ENCODE peak calls at places on chromosomes 16 and 17, in five cellular contexts. L is IMR-90, B is body of pancreas, T is upper lobe of right lung, P is tibial nerve. N is an unnamed sample.

GRCh38 chr16:57858635-57859034 is 56.3 kb upstream of the KIFC3 start:
- DNase-seq in P (no peak), B (no peak), L (no peak), T (no peak), N (no peak)

GRCh38 chr17:40103082-40103741 is 2.8 kb upstream of the NR1D1 start:
- DNase-seq in P (no peak), B (no peak), L (no peak), T (no peak), N (no peak)

GRCh38 chr16:70395345-70395901 is 43.5 kb downstream of the ST3GAL2 start:
- DNase-seq in L (peak; percentile 22), B (peak; percentile 73), P (no peak), T (peak; percentile 91), N (peak; percentile 65)

GRCh38 chr17:3534881-3535252 is 22.7 kb downstream of the TRPV3 start:
- DNase-seq in T (no peak), L (peak; percentile 10), P (peak; percentile 31), B (no peak), N (no peak)

GRCh38 chr16:31507617-31507928 is 618 bp downstream of the RUSF1 start:
- DNase-seq in P (no peak), B (no peak), L (no peak), T (no peak), N (no peak)

GRCh38 chr17:42880776-42881175 is 19.8 kb upstream of the G6PC1 start:
- DNase-seq in B (no peak), L (no peak), P (no peak), T (no peak), N (no peak)

GRCh38 chr16:68453816-68454215 is 5.5 kb upstream of the SMPD3 start:
- DNase-seq in T (no peak), P (no peak), B (no peak), L (no peak), N (no peak)

GRCh38 chr17:10268005-10268404 is 69.6 kb upstream of the GAS7 start:
- DNase-seq in T (no peak), L (no peak), B (no peak), P (no peak), N (no peak)

GRCh38 chr16:88066234-88066633 is 115.0 kb downstream of the BANP start:
- DNase-seq in T (no peak), P (no peak), B (no peak), L (no peak), N (no peak)

GRCh38 chr17:27545562-27546229 is 85.3 kb upstream of the LGALS9 start:
- DNase-seq in B (peak; percentile 82), T (no peak), P (no peak), L (peak; percentile 51), N (no peak)

GRCh38 chr17:27544350-27545131 is 86.4 kb upstream of the LGALS9 start:
- DNase-seq in B (no peak), T (no peak), L (peak; percentile 63), P (no peak), N (no peak)

GRCh38 chr17:27543464-27543856 is 87.2 kb downstream of the KSR1 start:
- DNase-seq in L (no peak), P (no peak), T (no peak), B (no peak), N (no peak)

GRCh38 chr17:27542841-27543463 is 86.7 kb downstream of the KSR1 start:
- DNase-seq in T (peak; percentile 15), P (no peak), L (no peak), B (no peak), N (no peak)

DNA sequence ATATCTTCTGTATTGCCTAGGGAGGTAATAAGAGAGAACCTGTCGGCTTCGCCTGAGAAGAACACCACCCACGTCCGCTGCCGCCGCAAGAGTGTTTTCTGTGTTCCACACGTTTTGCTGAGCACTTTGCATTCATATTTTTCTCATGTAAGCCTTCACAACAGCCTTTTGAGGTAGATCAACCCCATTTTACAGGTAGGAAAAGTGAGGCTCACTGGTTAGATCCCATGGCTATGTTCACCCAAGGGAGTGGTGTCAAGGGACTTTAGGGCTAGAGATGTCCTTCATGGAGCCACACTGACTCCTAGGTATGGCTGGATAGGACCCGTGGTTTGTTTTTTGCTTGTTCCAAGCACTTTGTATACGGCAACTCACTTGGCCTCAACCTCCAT is 87.0 kb upstream of the LGALS9 start:
- DNase-seq in T (no peak), L (no peak), P (no peak), B (no peak), N (no peak)
- H3K4me1 ChIP-seq in T (peaks cover 41% of the 10 kb centered on the region), L (peaks cover 49% of the 10 kb centered on the region), P (peaks cover 28% of the 10 kb centered on the region), B (peaks cover 97% of the 10 kb centered on the region), N (no peaks in the 10 kb centered on the region)

DNA sequence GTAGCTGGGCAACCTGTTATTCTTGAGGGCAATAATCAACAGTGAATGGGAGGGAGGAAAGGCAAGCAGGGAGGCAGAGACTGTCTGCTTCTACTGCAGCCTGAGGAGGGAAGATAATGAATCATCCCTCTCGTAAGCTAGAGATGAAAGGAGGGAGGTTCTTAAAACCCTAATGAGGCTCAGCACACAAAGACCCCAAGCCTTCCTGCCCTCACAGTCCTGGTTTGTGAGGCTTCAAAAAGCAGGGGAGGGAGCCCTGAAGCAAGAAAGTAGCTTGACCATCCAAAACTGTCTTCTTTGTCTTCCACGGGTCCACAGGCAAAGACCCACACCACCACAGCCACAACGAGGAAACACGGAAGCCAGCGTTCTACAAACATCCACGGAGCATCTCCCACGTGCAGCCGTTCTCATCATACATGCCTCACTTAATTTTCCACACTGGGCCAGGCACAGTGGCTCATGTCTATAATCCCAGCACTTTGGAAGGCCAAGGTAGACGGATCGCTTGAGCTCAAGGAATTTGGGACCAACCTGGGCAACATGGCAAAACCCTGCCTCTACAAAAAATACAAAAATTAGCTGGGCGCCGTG is 1.7 kb downstream of the PIK3R5 start:
- DNase-seq in L (no peak), T (no peak), P (no peak), B (no peak), N (peak; percentile 55)
- H3K4me1 ChIP-seq in L (no peaks in the 10 kb centered on the region), T (no peaks in the 10 kb centered on the region), P (no peaks in the 10 kb centered on the region), B (peaks cover 9% of the 10 kb centered on the region), N (no peaks in the 10 kb centered on the region)

GRCh38 chr16:81866820-81867440 is 87.8 kb downstream of the PLCG2 start:
- DNase-seq in P (peak; percentile 15), T (peak; percentile 79), L (no peak), B (peak; percentile 30), N (peak; percentile 64)
- H3K4me1 ChIP-seq in P (no peaks in the 10 kb centered on the region), T (peaks cover 12% of the 10 kb centered on the region), L (no peaks in the 10 kb centered on the region), B (no peaks in the 10 kb centered on the region), N (no peaks in the 10 kb centered on the region)

GRCh38 chr16:79093554-79093967 is 507.0 kb downstream of the MAF start:
- DNase-seq in T (peak; percentile 68), L (no peak), B (no peak), P (no peak), N (no peak)

GRCh38 chr16:79088971-79089370 is 511.6 kb downstream of the MAF start:
- DNase-seq in P (no peak), L (no peak), B (no peak), T (no peak), N (no peak)

GRCh38 chr16:79092846-79093245 is 507.7 kb downstream of the MAF start:
- DNase-seq in L (no peak), P (no peak), B (no peak), T (no peak), N (no peak)

GRCh38 chr16:79090966-79091365 is 509.6 kb downstream of the MAF start:
- DNase-seq in B (no peak), P (no peak), L (no peak), T (no peak), N (no peak)

GRCh38 chr16:79089735-79090284 is 510.7 kb downstream of the MAF start:
- DNase-seq in B (no peak), P (no peak), T (no peak), L (no peak), N (no peak)
- H3K4me1 ChIP-seq in B (no peaks in the 10 kb centered on the region), P (peaks cover 13% of the 10 kb centered on the region), T (peaks cover 7% of the 10 kb centered on the region), L (no peaks in the 10 kb centered on the region), N (no peaks in the 10 kb centered on the region)

GRCh38 chr16:71709231-71709781 is 15.2 kb downstream of the PHLPP2 start:
- DNase-seq in T (no peak), B (no peak), P (no peak), L (peak; percentile 32), N (no peak)
- H3K4me1 ChIP-seq in T (peaks cover 4% of the 10 kb centered on the region), B (peaks cover 12% of the 10 kb centered on the region), P (no peaks in the 10 kb centered on the region), L (peaks cover 6% of the 10 kb centered on the region), N (no peaks in the 10 kb centered on the region)

GRCh38 chr16:81706327-81707295 is 72.5 kb upstream of the PLCG2 start:
- DNase-seq in P (no peak), B (no peak), T (peak; percentile 54), L (no peak), N (no peak)
- H3K4me1 ChIP-seq in P (no peaks in the 10 kb centered on the region), B (peaks cover 16% of the 10 kb centered on the region), T (peaks cover 3% of the 10 kb centered on the region), L (peaks cover 13% of the 10 kb centered on the region), N (no peaks in the 10 kb centered on the region)

DNA sequence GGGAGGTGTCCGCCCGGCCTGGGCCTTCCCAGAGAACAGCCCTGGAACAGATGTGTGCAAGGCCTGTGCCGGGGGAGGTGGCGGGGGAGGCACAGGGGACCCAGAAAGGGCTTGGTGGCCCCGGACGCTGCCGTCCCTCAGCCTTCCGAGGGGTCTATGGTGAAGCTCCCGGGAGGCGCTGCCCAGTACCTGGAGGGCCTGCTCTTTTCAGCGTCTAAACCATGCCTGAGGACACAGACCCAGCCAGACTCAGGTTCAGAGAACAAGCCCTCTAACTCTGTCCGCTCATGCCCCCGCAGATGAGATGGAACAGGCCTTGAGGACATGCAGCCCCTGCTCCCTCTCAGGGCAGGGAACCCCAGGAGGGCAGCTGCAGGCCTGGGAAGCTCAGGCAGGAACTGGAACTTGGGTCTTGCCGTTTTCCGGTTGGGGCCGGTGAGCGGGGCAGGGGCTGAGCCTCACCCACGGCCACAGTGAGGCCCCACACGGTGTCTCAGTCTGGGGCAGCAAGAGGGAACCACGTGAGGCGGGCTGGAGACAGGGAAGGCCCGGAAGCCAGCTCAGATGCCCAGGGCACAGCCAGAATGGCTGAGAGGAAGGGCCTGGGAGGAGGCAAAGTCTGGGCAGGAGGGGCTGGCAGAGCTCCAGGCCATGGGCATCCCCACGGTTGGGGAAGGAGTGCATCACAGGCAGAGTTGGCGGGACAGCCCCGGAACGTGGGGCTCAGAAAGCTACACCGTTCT is 12.5 kb downstream of the SLC16A3 start:
- DNase-seq in T (peak; percentile 92), L (peak; percentile 36), B (peak; percentile 70), P (peak; percentile 67), N (peak; percentile 81)
- H3K4me1 ChIP-seq in T (peaks cover 70% of the 10 kb centered on the region), L (peaks cover 39% of the 10 kb centered on the region), B (peaks cover 51% of the 10 kb centered on the region), P (peaks cover 75% of the 10 kb centered on the region), N (no peaks in the 10 kb centered on the region)

N was measured in right atrium auricular region.